ENCODE peak calls at places on chromosomes 16 and 17, in eight cellular contexts. H is stomach, J is prostate gland, E is HL-60, S is H9, K is GM12878, N is mammary epithelial cell, I is GM13976. Z is an unnamed sample.

GRCh38 chr17:2390199-2390880 is 10.5 kb downstream of the MNT start:
- DNase-seq in H (no peak), I (no peak), E (no peak), S (no peak), K (no peak), J (no peak), N (no peak), Z (no peak)

GRCh38 chr16:72372646-72373045 is 200.7 kb upstream of the PMFBP1 start:
- DNase-seq in N (peak), S (no peak), E (no peak), H (no peak), J (no peak), I (no peak), K (no peak), Z (no peak)

GRCh38 chr17:81489986-81490598 is 22.5 kb downstream of the ACTG1 start:
- DNase-seq in N (no peak), H (no peak), K (no peak), E (no peak), J (no peak), I (no peak), S (no peak), Z (no peak)

GRCh38 chr17:79650283-79650682 is 39.4 kb upstream of the RBFOX3 start:
- DNase-seq in E (no peak), N (no peak), K (no peak), H (peak), J (peak), S (peak), I (no peak), Z (no peak)

GRCh38 chr17:17035490-17035889 is 6.8 kb upstream of the MPRIP start:
- DNase-seq in K (no peak), N (no peak), I (no peak), J (no peak), E (no peak), S (no peak), H (no peak), Z (no peak)

GRCh38 chr16:20763461-20764232 is at the start of gene ACSM3:
- DNase-seq in S (peak), J (peak), H (peak), E (peak), I (peak), N (peak), K (peak), Z (peak)

GRCh38 chr16:87416826-87417471 is 24.8 kb downstream of the MAP1LC3B start:
- DNase-seq in S (no peak), N (no peak), K (no peak), J (no peak), E (no peak), I (no peak), H (no peak), Z (no peak)

GRCh38 chr17:2724783-2725164 is 13.2 kb upstream of the CLUH start:
- DNase-seq in E (peak), S (peak), K (no peak), H (peak), J (no peak), I (peak), N (peak), Z (no peak)

GRCh38 chr16:29820730-29821662 is 734 bp downstream of the MVP start:
- DNase-seq in S (no peak), H (peak), E (no peak), K (peak), N (peak), J (peak), I (peak), Z (peak)

GRCh38 chr16:20302389-20302788 is 24.9 kb downstream of the GP2 start:
- DNase-seq in J (no peak), S (no peak), I (no peak), N (no peak), H (no peak), K (no peak), E (no peak), Z (no peak)

GRCh38 chr16:66906916-66907836 is 11.5 kb downstream of the CDH16 start:
- DNase-seq in I (no peak), H (no peak), J (no peak), E (no peak), K (no peak), N (no peak), S (no peak), Z (no peak)

GRCh38 chr17:41329279-41329925 is 13.9 kb upstream of the KRTAP17-1 start:
- DNase-seq in S (peak), K (no peak), I (no peak), N (peak), H (peak), J (peak), E (peak), Z (no peak)

GRCh38 chr16:70685938-70686375 is at the start of gene MTSS2:
- DNase-seq in S (peak), I (no peak), E (peak), K (no peak), N (peak), H (peak), J (peak), Z (no peak)

GRCh38 chr16:14304891-14305459 is 233.9 kb downstream of the MRTFB start:
- DNase-seq in I (no peak), J (no peak), K (no peak), E (no peak), S (no peak), H (no peak), N (no peak), Z (no peak)

GRCh38 chr17:12765544-12765943 is 23.8 kb upstream of the ARHGAP44 start:
- DNase-seq in I (no peak), K (no peak), H (peak), S (no peak), N (peak), E (no peak), J (no peak), Z (no peak)

GRCh38 chr17:32546031-32546444 is 59.2 kb downstream of the CDK5R1 start:
- DNase-seq in I (no peak), J (no peak), S (peak), N (no peak), E (no peak), K (no peak), H (no peak), Z (no peak)

GRCh38 chr17:15441315-15441714 is 26.1 kb downstream of the CDRT4 start:
- DNase-seq in S (no peak), K (no peak), I (no peak), H (no peak), N (no peak), J (no peak), E (no peak), Z (no peak)

GRCh38 chr16:66226762-66227161 is 139.7 kb upstream of the CDH5 start:
- DNase-seq in S (no peak), I (no peak), H (no peak), N (no peak), E (no peak), J (no peak), K (no peak), Z (no peak)

GRCh38 chr17:61454932-61455753 is 2.9 kb downstream of the TBX4 start:
- DNase-seq in J (no peak), H (no peak), I (no peak), K (no peak), N (no peak), S (peak), E (no peak), Z (no peak)

GRCh38 chr17:82218349-82219075 is 5.9 kb upstream of the CCDC57 start:
- DNase-seq in H (no peak), J (no peak), K (no peak), I (no peak), E (no peak), S (peak), N (no peak), Z (no peak)

GRCh38 chr16:76241735-76242134 is 35.5 kb upstream of the CNTNAP4 start:
- DNase-seq in I (no peak), J (no peak), E (no peak), S (no peak), H (no peak), N (no peak), K (no peak), Z (no peak)

GRCh38 chr17:40337351-40337750 is 27.2 kb downstream of the GJD3 start:
- DNase-seq in H (no peak), S (no peak), N (no peak), J (no peak), K (no peak), E (no peak), I (no peak), Z (no peak)

GRCh38 chr17:76561332-76561731 is 21.5 kb downstream of the PRCD start:
- DNase-seq in H (no peak), J (no peak), I (no peak), E (no peak), N (no peak), S (no peak), K (no peak), Z (no peak)

GRCh38 chr17:40938981-40939380 is 1.5 kb upstream of the KRT23 start:
- DNase-seq in E (no peak), N (no peak), I (no peak), K (no peak), J (no peak), H (no peak), S (no peak), Z (no peak)

GRCh38 chr16:995087-995486 is 13.5 kb downstream of the SOX8 start:
- DNase-seq in N (peak), H (no peak), E (no peak), S (no peak), I (no peak), J (no peak), K (no peak), Z (no peak)

GRCh38 chr17:80833952-80834895 is 157.4 kb upstream of the CHMP6 start:
- DNase-seq in I (no peak), S (no peak), N (no peak), H (no peak), K (no peak), E (no peak), J (no peak), Z (no peak)

GRCh38 chr17:68326681-68327080 is 35.4 kb downstream of the ARSG start:
- DNase-seq in H (no peak), I (no peak), J (no peak), K (no peak), S (no peak), N (peak), E (no peak), Z (no peak)

GRCh38 chr17:58279016-58279671 is 1.6 kb downstream of the MPO start:
- DNase-seq in H (no peak), N (no peak), E (peak), I (no peak), K (no peak), S (no peak), J (no peak), Z (no peak)

GRCh38 chr17:40086150-40087044 is 14.0 kb downstream of the NR1D1 start:
- DNase-seq in S (peak), N (no peak), E (peak), J (no peak), H (peak), K (no peak), I (peak), Z (peak)

GRCh38 chr16:13390093-13390985 is 488.9 kb downstream of the SHISA9 start:
- DNase-seq in H (no peak), E (no peak), I (peak), J (no peak), K (peak), N (no peak), S (no peak), Z (peak)

GRCh38 chr17:73342549-73343167 is 30.9 kb upstream of the CDC42EP4 start:
- DNase-seq in N (peak), I (no peak), E (no peak), H (no peak), J (no peak), K (no peak), S (no peak), Z (no peak)

GRCh38 chr16:4337540-4338088 is 13.5 kb downstream of the PAM16 start:
- DNase-seq in K (no peak), E (no peak), I (no peak), N (no peak), H (no peak), J (no peak), S (no peak), Z (no peak)

GRCh38 chr16:81170824-81171223 is 67.7 kb upstream of the BCO1 start:
- DNase-seq in I (no peak), S (peak), J (no peak), N (no peak), H (no peak), K (no peak), E (no peak), Z (no peak)

GRCh38 chr17:81152288-81152848 is 12.9 kb upstream of the PVALEF start:
- DNase-seq in E (no peak), J (no peak), N (no peak), K (no peak), S (no peak), I (no peak), H (no peak), Z (no peak)

GRCh38 chr16:2190659-2191445 is 5.6 kb downstream of the CASKIN1 start:
- DNase-seq in I (no peak), S (no peak), J (no peak), K (no peak), E (no peak), N (no peak), H (no peak), Z (no peak)

GRCh38 chr16:81645303-81645702 is 133.8 kb upstream of the PLCG2 start:
- DNase-seq in H (no peak), E (no peak), J (peak), N (peak), S (peak), I (no peak), K (no peak), Z (no peak)

GRCh38 chr17:44198721-44199552 is 747 bp downstream of the ATXN7L3 start:
- DNase-seq in H (peak), E (peak), J (peak), N (peak), S (peak), K (no peak), I (peak), Z (peak)

DNA sequence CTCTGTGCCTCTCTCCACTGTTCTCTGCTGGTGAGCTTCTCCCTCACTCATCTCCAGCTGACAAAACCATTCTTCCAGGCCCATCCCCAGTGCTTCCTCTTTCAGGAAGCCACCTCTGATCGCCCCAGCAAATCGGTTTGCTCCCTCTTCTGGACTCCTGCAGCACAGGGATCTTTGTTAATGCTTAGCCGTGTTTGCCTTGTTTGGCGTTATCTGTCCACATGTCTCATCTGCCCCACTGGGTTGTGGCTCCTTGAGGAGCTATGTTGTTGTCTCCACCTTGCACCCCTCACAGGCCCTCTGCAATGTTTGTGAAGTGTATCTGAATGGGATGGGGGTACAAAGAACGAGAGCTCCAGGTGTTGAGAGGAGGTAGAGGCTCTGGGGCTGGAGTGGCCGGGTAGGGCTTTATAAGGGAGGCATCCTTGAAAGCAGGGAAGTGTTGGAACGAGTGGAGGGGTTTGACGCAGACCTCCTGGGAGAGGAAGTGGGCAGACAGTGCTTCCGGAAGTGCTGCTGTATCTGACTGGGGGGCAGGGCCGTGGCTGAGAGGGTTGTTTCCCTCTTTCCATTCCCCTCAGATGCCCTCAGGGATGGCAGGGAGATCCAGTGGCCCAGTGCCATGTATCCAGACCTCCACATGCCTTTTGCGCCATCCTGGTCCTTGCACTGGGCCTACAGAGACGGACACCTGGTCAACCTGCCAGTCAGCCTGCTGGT is 27.8 kb downstream of the CASKIN2 start:
- DNase-seq in S (no peak), I (peak), E (peak), H (no peak), N (no peak), K (no peak), J (no peak), Z (peak)
- TF ChIP-seq CTCF in S (no peak), I (peak), E (peak), H (no peak), N (no peak), K (no peak), J (no peak), Z (no peak)

DNA sequence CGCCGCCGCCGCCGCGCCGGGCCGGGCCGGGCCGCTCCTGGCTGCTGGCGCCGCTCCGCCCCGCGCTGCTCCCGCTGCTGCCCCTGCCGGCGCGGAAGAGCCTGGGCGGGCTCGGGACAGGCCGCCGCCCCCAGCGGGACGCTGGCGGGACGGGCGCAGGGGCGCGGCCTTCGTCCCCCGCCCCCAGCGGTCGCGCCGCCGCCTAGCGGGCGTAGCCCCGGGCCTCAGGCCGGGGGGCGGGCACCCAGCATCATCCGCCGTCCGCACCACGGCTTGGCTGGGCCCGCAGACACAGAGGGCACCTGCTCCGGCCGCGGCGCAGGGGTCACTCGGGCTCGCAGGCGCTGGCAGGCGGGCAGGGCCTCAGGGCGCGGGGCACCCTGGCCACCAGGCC is at the start of gene AMFR:
- DNase-seq in S (peak), J (peak), N (peak), E (peak), H (peak), I (peak), K (no peak), Z (peak)
- TF ChIP-seq CTCF in S (peak), J (peak), N (no peak), E (no peak), H (no peak), I (peak), K (peak), Z (peak)

DNA sequence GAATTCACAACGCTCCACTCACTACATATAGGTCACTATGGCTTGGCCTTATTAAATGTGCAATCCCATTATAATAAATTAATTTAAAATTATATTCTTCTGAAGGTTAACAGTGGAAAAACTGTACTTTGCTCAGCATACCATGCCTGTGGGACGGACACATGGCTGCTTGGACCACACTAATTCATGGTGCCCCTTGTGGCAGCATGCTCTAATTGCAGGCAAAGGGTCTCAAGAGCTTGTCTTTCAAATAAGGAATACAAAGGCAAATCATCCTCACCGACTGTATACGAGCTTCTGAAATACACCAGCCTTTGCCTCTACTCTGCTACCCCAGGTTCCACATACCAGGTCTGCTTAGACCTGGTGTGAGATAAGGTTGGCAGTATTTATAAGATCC is 11.7 kb downstream of the SMPD3 start:
- DNase-seq in E (peak), S (peak), N (no peak), I (no peak), K (no peak), H (no peak), J (no peak), Z (no peak)
- TF ChIP-seq CTCF in E (peak), S (peak), N (peak), I (no peak), K (peak), H (no peak), J (no peak), Z (no peak)

GRCh38 chr17:6575596-6575988 is 19.2 kb upstream of the PITPNM3 start:
- DNase-seq in J (no peak), H (no peak), S (no peak), E (no peak), N (no peak), I (no peak), K (no peak), Z (no peak)

GRCh38 chr17:6572997-6573396 is 16.6 kb upstream of the PITPNM3 start:
- DNase-seq in I (no peak), J (no peak), H (peak), K (no peak), E (no peak), S (no peak), N (no peak), Z (no peak)

GRCh38 chr17:6576038-6576437 is 19.7 kb upstream of the PITPNM3 start:
- DNase-seq in J (no peak), I (peak), H (no peak), N (no peak), S (no peak), K (no peak), E (no peak), Z (peak)

GRCh38 chr17:6573982-6574688 is 17.8 kb upstream of the PITPNM3 start:
- DNase-seq in H (no peak), N (no peak), J (no peak), K (no peak), E (no peak), S (no peak), I (no peak), Z (no peak)

DNA sequence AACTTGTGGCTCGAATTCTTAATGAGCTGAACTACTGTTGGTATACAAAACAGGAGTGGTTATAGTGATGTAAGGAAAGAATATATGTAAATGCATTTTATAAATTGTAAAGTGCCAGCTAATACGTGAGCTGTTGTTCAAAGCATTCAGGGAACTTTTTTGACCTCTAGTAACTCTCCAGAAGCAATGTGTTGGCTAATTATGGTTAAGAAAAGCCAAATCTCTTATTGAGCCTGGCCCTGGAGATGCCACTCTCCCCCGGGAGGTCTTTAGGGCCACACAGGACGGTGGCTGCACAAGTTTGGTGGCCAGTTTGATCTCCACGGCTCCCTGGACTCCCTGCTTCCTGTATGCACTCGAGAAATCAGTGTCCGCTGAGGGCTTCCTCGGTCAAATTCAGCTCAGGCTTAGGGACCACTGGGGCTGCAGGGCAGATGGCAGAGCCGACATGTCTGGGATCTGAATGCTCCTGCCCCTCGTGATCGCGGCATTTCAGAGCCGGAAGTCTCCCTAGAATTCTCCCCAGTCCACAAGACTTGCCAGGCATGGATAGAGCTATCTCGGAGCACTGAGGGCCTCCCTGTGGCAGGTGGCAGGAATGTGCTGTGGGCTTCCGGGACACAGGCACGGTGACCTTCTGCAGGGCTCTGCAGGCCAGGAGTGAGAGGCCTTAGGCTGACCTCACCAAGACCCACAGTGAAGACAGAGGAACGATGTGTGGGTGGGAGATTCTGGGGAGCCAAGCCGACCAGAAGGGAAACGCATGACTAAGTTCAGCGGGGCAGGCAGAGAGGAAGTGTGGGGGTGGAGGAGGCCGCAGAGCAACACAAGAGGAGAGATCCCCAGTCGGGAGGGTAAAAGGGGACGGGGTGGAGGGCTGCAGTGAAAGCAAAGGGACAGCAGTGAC is 18.6 kb upstream of the PITPNM3 start:
- DNase-seq in H (peak), K (peak), J (no peak), S (no peak), N (peak), I (peak), E (peak), Z (peak)
- TF ChIP-seq CTCF in H (no peak), K (no peak), J (peak), S (peak), N (no peak), I (no peak), E (no peak), Z (peak)

GRCh38 chr16:89491238-89491869 is 993 bp upstream of the ANKRD11 start:
- DNase-seq in N (no peak), J (no peak), K (no peak), E (peak), S (no peak), H (no peak), I (peak), Z (no peak)
- TF ChIP-seq CTCF in N (no peak), J (no peak), K (no peak), E (no peak), S (peak), H (no peak), I (no peak), Z (no peak)

GRCh38 chr17:157901-158300 is 20.5 kb downstream of the SCGB1C2 start:
- DNase-seq in E (no peak), N (no peak), S (no peak), I (no peak), K (no peak), J (no peak), H (no peak), Z (no peak)
- TF ChIP-seq CTCF in E (no peak), N (no peak), S (no peak), I (no peak), K (no peak), J (no peak), H (no peak), Z (no peak)

GRCh38 chr16:83400234-83400633 is 407.5 kb upstream of the HSBP1 start:
- DNase-seq in E (no peak), S (peak), H (no peak), K (no peak), J (no peak), N (no peak), I (no peak), Z (no peak)
- TF ChIP-seq CTCF in E (no peak), S (peak), H (no peak), K (no peak), J (no peak), N (no peak), I (no peak), Z (no peak)

Z was measured in GM10248.